ENCODE peak calls at places on chromosomes 11 and 22, in seven cellular contexts. I is fibroblast of lung, U is cardiac muscle cell, V is heart left ventricle, C is foreskin keratinocyte, A is adrenal gland, K is prostate gland. R is an unnamed sample.

GRCh38 chr22:26436903-26437515 is 7.9 kb downstream of the ASPHD2 start:
- DNase-seq in I (no peak), U (no peak), V (no peak), C (no peak), A (no peak), K (peak; percentile 60), R (no peak)

GRCh38 chr22:39598017-39598965 is 27.7 kb downstream of the CACNA1I start:
- DNase-seq in I (no peak), U (peak; percentile 64), V (no peak), C (peak; percentile 8), A (no peak), K (peak; percentile 28), R (peak; percentile 88)

GRCh38 chr11:66011239-66011784 is 496 bp upstream of the CST6 start:
- DNase-seq in I (peak; percentile 83), U (no peak), V (no peak), C (peak; percentile 94), A (no peak), K (peak; percentile 28), R (peak; percentile 82)

GRCh38 chr11:10908215-10908990 is 50.5 kb upstream of the ZBED5 start:
- DNase-seq in I (peak; percentile 98), U (no peak), V (no peak), C (no peak), A (no peak), K (no peak), R (no peak)

GRCh38 chr11:122108192-122108799 is 7.7 kb downstream of the BLID start:
- DNase-seq in I (no peak), U (peak; percentile 58), V (no peak), C (no peak), A (no peak), K (no peak), R (no peak)

GRCh38 chr22:25208743-25209505 is 9.3 kb downstream of the CRYBB3 start:
- DNase-seq in I (no peak), U (no peak), V (no peak), C (no peak), A (no peak), K (no peak), R (no peak)

GRCh38 chr22:42893366-42894150 is 36.5 kb upstream of the ARFGAP3 start:
- DNase-seq in I (no peak), U (no peak), V (no peak), C (no peak), A (no peak), K (no peak), R (no peak)

GRCh38 chr11:93655581-93656255 is 5.8 kb upstream of the CEP295 start:
- DNase-seq in I (no peak), U (no peak), V (no peak), C (no peak), A (no peak), K (peak; percentile 49), R (no peak)

GRCh38 chr11:86955674-86956522 is 703 bp upstream of the FZD4 start:
- DNase-seq in I (peak; percentile 78), U (peak; percentile 94), V (peak; percentile 90), C (peak; percentile 39), A (peak; percentile 82), K (peak; percentile 79), R (peak; percentile 69)

GRCh38 chr11:3228445-3228829 is 3.8 kb downstream of the MRGPRE start:
- DNase-seq in I (no peak), U (no peak), V (no peak), C (no peak), A (no peak), K (no peak), R (no peak)

GRCh38 chr11:132058211-132058772 is 687.9 kb downstream of the NTM start:
- DNase-seq in I (peak; percentile 85), U (no peak), V (peak; percentile 61), C (no peak), A (no peak), K (no peak), R (no peak)

GRCh38 chr11:118045191-118045590 is 31.7 kb upstream of the TMPRSS4 start:
- DNase-seq in I (no peak), U (no peak), V (no peak), C (peak; percentile 44), A (no peak), K (no peak), R (no peak)

GRCh38 chr22:39223091-39223710 is 21.6 kb downstream of the PDGFB start:
- DNase-seq in I (no peak), U (no peak), V (peak; percentile 17), C (no peak), A (no peak), K (no peak), R (no peak)

GRCh38 chr11:2580061-2580421 is 119.8 kb downstream of the KCNQ1OT1 start:
- DNase-seq in I (no peak), U (no peak), V (peak; percentile 22), C (no peak), A (peak; percentile 25), K (no peak), R (no peak)

GRCh38 chr11:115699733-115700132 is 195.5 kb upstream of the CADM1 start:
- DNase-seq in I (peak; percentile 99), U (no peak), V (peak; percentile 28), C (no peak), A (no peak), K (peak; percentile 33), R (no peak)

GRCh38 chr22:41925783-41926460 is 684 bp downstream of the TNFRSF13C start:
- DNase-seq in I (peak; percentile 15), U (peak; percentile 71), V (peak; percentile 65), C (no peak), A (peak; percentile 81), K (peak; percentile 43), R (no peak)

GRCh38 chr11:127461575-127462344 is 461.2 kb upstream of the KIRREL3 start:
- DNase-seq in I (no peak), U (no peak), V (no peak), C (no peak), A (no peak), K (no peak), R (no peak)

GRCh38 chr11:83724704-83725114 is 438.5 kb upstream of the CCDC90B start:
- DNase-seq in I (no peak), U (peak; percentile 35), V (no peak), C (peak; percentile 8), A (no peak), K (peak; percentile 80), R (no peak)

GRCh38 chr11:61954106-61955030 is 4.2 kb downstream of the BEST1 start:
- DNase-seq in I (no peak), U (no peak), V (no peak), C (no peak), A (no peak), K (no peak), R (no peak)

GRCh38 chr11:76206327-76207081 is at the start of gene WNT11:
- DNase-seq in I (peak; percentile 32), U (peak; percentile 90), V (peak; percentile 72), C (no peak), A (peak; percentile 55), K (peak; percentile 52), R (peak; percentile 38)

GRCh38 chr22:20055654-20056053 is 24.4 kb upstream of the DGCR8 start:
- DNase-seq in I (no peak), U (no peak), V (no peak), C (no peak), A (no peak), K (no peak), R (no peak)

GRCh38 chr11:48116843-48117242 is 99.8 kb upstream of the OR4B1 start:
- DNase-seq in I (no peak), U (no peak), V (no peak), C (no peak), A (no peak), K (no peak), R (no peak)
- TF ChIP-seq CTCF in I (peak; percentile 46), U (peak; percentile 58), V (peak; percentile 37), C (peak; percentile 48), A (no peak), K (no peak), R (peak; percentile 28)

DNA sequence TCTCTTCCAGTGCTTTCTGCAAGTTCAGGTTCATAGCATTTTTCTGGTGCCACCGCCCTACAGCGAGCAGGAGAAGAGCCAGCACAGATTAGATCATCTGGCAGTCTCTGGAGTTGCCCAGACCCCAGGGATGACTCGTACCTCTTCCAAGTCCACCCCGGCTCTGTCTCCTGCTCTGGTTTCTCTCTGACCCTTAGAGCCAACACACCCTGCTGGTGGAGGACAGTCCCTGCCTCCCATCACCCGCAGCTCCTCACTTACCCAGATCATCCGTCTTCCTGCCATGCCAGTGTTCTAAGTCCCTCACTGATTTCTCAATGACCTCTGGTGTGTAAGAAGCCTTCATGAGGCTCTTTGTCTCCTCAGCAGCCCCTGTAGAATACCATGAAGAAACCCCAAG is 28.0 kb downstream of the TST start:
- DNase-seq in I (no peak), U (no peak), V (no peak), C (no peak), A (no peak), K (no peak), R (no peak)
- H3K27ac ChIP-seq in I (no peak overlapping the region), U (no peak overlapping the region), V (no peak overlapping the region), C (no peak overlapping the region), A (no peak overlapping the region), K (no peak overlapping the region), R (no peak overlapping the region)

GRCh38 chr11:20137637-20138036 is 22.6 kb downstream of the DBX1 start:
- DNase-seq in I (no peak), U (no peak), V (no peak), C (no peak), A (no peak), K (no peak), R (no peak)

GRCh38 chr11:20131744-20132666 is 28.3 kb downstream of the DBX1 start:
- DNase-seq in I (peak; percentile 63), U (peak; percentile 67), V (peak; percentile 46), C (no peak), A (peak; percentile 55), K (peak; percentile 50), R (peak; percentile 55)

GRCh38 chr11:20127671-20128527 is 32.4 kb downstream of the DBX1 start:
- DNase-seq in I (peak; percentile 57), U (peak; percentile 84), V (peak; percentile 76), C (no peak), A (peak; percentile 78), K (peak; percentile 57), R (peak; percentile 57)

GRCh38 chr11:20134991-20135736 is 25.1 kb downstream of the DBX1 start:
- DNase-seq in I (no peak), U (no peak), V (no peak), C (no peak), A (no peak), K (no peak), R (no peak)

GRCh38 chr11:20132667-20133039 is 27.6 kb downstream of the DBX1 start:
- DNase-seq in I (no peak), U (no peak), V (no peak), C (no peak), A (no peak), K (no peak), R (no peak)
- TF ChIP-seq CTCF in I (no peak), U (no peak), V (no peak), C (no peak), A (no peak), K (no peak), R (peak; percentile 64)

GRCh38 chr11:15968461-15969130 is 387.8 kb downstream of the SOX6 start:
- DNase-seq in I (no peak), U (no peak), V (peak; percentile 36), C (no peak), A (no peak), K (no peak), R (no peak)

GRCh38 chr11:15963266-15963665 is 393.1 kb downstream of the SOX6 start:
- DNase-seq in I (no peak), U (no peak), V (no peak), C (no peak), A (no peak), K (no peak), R (no peak)

GRCh38 chr11:15967966-15968365 is 388.4 kb downstream of the SOX6 start:
- DNase-seq in I (peak; percentile 58), U (no peak), V (no peak), C (no peak), A (no peak), K (no peak), R (no peak)

GRCh38 chr11:15967166-15967565 is 389.2 kb downstream of the SOX6 start:
- DNase-seq in I (no peak), U (no peak), V (no peak), C (peak; percentile 54), A (no peak), K (peak; percentile 29), R (peak; percentile 34)

GRCh38 chr11:15965562-15966250 is 390.6 kb downstream of the SOX6 start:
- DNase-seq in I (no peak), U (no peak), V (no peak), C (peak; percentile 59), A (no peak), K (no peak), R (peak; percentile 26)
- H3K27ac ChIP-seq in I (no peak overlapping the region), U (no peak overlapping the region), V (no peak overlapping the region), C (peak overlapping the region; percentile 83), A (no peak overlapping the region), K (no peak overlapping the region), R (no peak overlapping the region)